ENCODE peak calls at places on chromosome 4, in eight cellular contexts. One of them, this sample, is unnamed.

GRCh38 chr4:108446554-108446953 is 173.8 kb upstream of the RPL34 start:
- DNase-seq in GM12892: no peak
- DNase-seq in effector memory CD4-positive, alpha-beta T cell: no peak
- DNase-seq in substantia nigra: no peak
- DNase-seq in endodermal cell: no peak
- DNase-seq in central memory CD4-positive, alpha-beta T cell: no peak
- DNase-seq in activated naive CD4-positive, alpha-beta T cell treated with anti-CD3 and anti-CD28 coated beads for 36 hours: no peak
- DNase-seq in C1 segment of cervical spinal cord: no peak
- DNase-seq in this sample: no peak

GRCh38 chr4:15958562-15958961 is 4.4 kb downstream of the FGFBP2 start:
- DNase-seq in GM12892: no peak
- DNase-seq in effector memory CD4-positive, alpha-beta T cell: no peak
- DNase-seq in substantia nigra: no peak
- DNase-seq in endodermal cell: peak
- DNase-seq in central memory CD4-positive, alpha-beta T cell: no peak
- DNase-seq in activated naive CD4-positive, alpha-beta T cell treated with anti-CD3 and anti-CD28 coated beads for 36 hours: no peak
- DNase-seq in C1 segment of cervical spinal cord: no peak
- DNase-seq in this sample: no peak

GRCh38 chr4:4888695-4889094 is 29.2 kb downstream of the MSX1 start:
- DNase-seq in GM12892: no peak
- DNase-seq in effector memory CD4-positive, alpha-beta T cell: no peak
- DNase-seq in substantia nigra: no peak
- DNase-seq in endodermal cell: peak
- DNase-seq in central memory CD4-positive, alpha-beta T cell: no peak
- DNase-seq in activated naive CD4-positive, alpha-beta T cell treated with anti-CD3 and anti-CD28 coated beads for 36 hours: no peak
- DNase-seq in C1 segment of cervical spinal cord: no peak
- DNase-seq in this sample: no peak

GRCh38 chr4:185115827-185116232 is 27.2 kb upstream of the SLC25A4 start:
- DNase-seq in GM12892: no peak
- DNase-seq in effector memory CD4-positive, alpha-beta T cell: no peak
- DNase-seq in substantia nigra: no peak
- DNase-seq in endodermal cell: peak
- DNase-seq in central memory CD4-positive, alpha-beta T cell: no peak
- DNase-seq in activated naive CD4-positive, alpha-beta T cell treated with anti-CD3 and anti-CD28 coated beads for 36 hours: no peak
- DNase-seq in C1 segment of cervical spinal cord: no peak
- DNase-seq in this sample: no peak

GRCh38 chr4:12889054-12889453 is 595.1 kb downstream of the RAB28 start:
- DNase-seq in GM12892: no peak
- DNase-seq in effector memory CD4-positive, alpha-beta T cell: no peak
- DNase-seq in substantia nigra: no peak
- DNase-seq in endodermal cell: no peak
- DNase-seq in central memory CD4-positive, alpha-beta T cell: no peak
- DNase-seq in activated naive CD4-positive, alpha-beta T cell treated with anti-CD3 and anti-CD28 coated beads for 36 hours: no peak
- DNase-seq in C1 segment of cervical spinal cord: no peak
- DNase-seq in this sample: peak

GRCh38 chr4:128380306-128380705 is 92.7 kb upstream of the PGRMC2 start:
- DNase-seq in GM12892: no peak
- DNase-seq in effector memory CD4-positive, alpha-beta T cell: no peak
- DNase-seq in substantia nigra: no peak
- DNase-seq in endodermal cell: no peak
- DNase-seq in central memory CD4-positive, alpha-beta T cell: no peak
- DNase-seq in activated naive CD4-positive, alpha-beta T cell treated with anti-CD3 and anti-CD28 coated beads for 36 hours: no peak
- DNase-seq in C1 segment of cervical spinal cord: no peak
- DNase-seq in this sample: no peak

GRCh38 chr4:8276358-8277240 is 7.0 kb downstream of the HTRA3 start:
- DNase-seq in GM12892: no peak
- DNase-seq in effector memory CD4-positive, alpha-beta T cell: no peak
- DNase-seq in substantia nigra: no peak
- DNase-seq in endodermal cell: no peak
- DNase-seq in central memory CD4-positive, alpha-beta T cell: no peak
- DNase-seq in activated naive CD4-positive, alpha-beta T cell treated with anti-CD3 and anti-CD28 coated beads for 36 hours: no peak
- DNase-seq in C1 segment of cervical spinal cord: no peak
- DNase-seq in this sample: no peak

GRCh38 chr4:38223801-38224236 is 263.6 kb downstream of the PTTG2 start:
- DNase-seq in GM12892: no peak
- DNase-seq in effector memory CD4-positive, alpha-beta T cell: no peak
- DNase-seq in substantia nigra: peak
- DNase-seq in endodermal cell: no peak
- DNase-seq in central memory CD4-positive, alpha-beta T cell: no peak
- DNase-seq in activated naive CD4-positive, alpha-beta T cell treated with anti-CD3 and anti-CD28 coated beads for 36 hours: no peak
- DNase-seq in C1 segment of cervical spinal cord: no peak
- DNase-seq in this sample: no peak

GRCh38 chr4:82748176-82748575 is 50.4 kb downstream of the SCD5 start:
- DNase-seq in GM12892: no peak
- DNase-seq in effector memory CD4-positive, alpha-beta T cell: no peak
- DNase-seq in substantia nigra: peak
- DNase-seq in endodermal cell: peak
- DNase-seq in central memory CD4-positive, alpha-beta T cell: no peak
- DNase-seq in activated naive CD4-positive, alpha-beta T cell treated with anti-CD3 and anti-CD28 coated beads for 36 hours: no peak
- DNase-seq in C1 segment of cervical spinal cord: no peak
- DNase-seq in this sample: no peak

GRCh38 chr4:40402556-40402955 is 67.4 kb downstream of the CHRNA9 start:
- DNase-seq in GM12892: no peak
- DNase-seq in effector memory CD4-positive, alpha-beta T cell: no peak
- DNase-seq in substantia nigra: no peak
- DNase-seq in endodermal cell: no peak
- DNase-seq in central memory CD4-positive, alpha-beta T cell: no peak
- DNase-seq in activated naive CD4-positive, alpha-beta T cell treated with anti-CD3 and anti-CD28 coated beads for 36 hours: no peak
- DNase-seq in C1 segment of cervical spinal cord: no peak
- DNase-seq in this sample: no peak

GRCh38 chr4:122689972-122690371 is 42.5 kb upstream of the BBS12 start:
- DNase-seq in GM12892: no peak
- DNase-seq in effector memory CD4-positive, alpha-beta T cell: no peak
- DNase-seq in substantia nigra: no peak
- DNase-seq in endodermal cell: no peak
- DNase-seq in central memory CD4-positive, alpha-beta T cell: no peak
- DNase-seq in activated naive CD4-positive, alpha-beta T cell treated with anti-CD3 and anti-CD28 coated beads for 36 hours: no peak
- DNase-seq in C1 segment of cervical spinal cord: no peak
- DNase-seq in this sample: no peak